ENCODE peak calls at places on chromosomes 13 and 19, in ten cellular contexts. W is GM23338; S is MCF 10A; A is activated CD4-positive, alpha-beta T cell treated with anti-CD3 and anti-CD28 coated beads for 48 hours; E is IMR-90; R is H54; O is stimulated activated CD4-positive, alpha-beta T cell treated with anti-CD3 and anti-CD28 coated beads, Interleukin-1b, Interleukin-23, amount 100 ng/mL, for 4 hours; L is thoracic aorta; G is fibroblast of the aortic adventitia; X is Ammon's horn. B is an unnamed sample.

GRCh38 chr19:18594096-18594823 is 5.7 kb downstream of the REX1BD start:
- DNase-seq in X (peak; percentile 59), W (peak; percentile 91), O (peak; percentile 73), E (peak; percentile 76), L (no peak), S (peak; percentile 73), G (peak; percentile 66), A (peak; percentile 82), R (no peak), B (peak; percentile 74)

GRCh38 chr19:10431943-10432735 is 11.8 kb downstream of the PDE4A start:
- DNase-seq in W (peak; percentile 60), A (peak; percentile 56), O (no peak), E (no peak), G (peak; percentile 27), L (no peak), S (no peak), X (no peak), R (no peak), B (peak; percentile 77)

GRCh38 chr19:30539981-30540380 is 167.8 kb downstream of the ZNF536 start:
- DNase-seq in W (no peak), O (no peak), A (no peak), R (no peak), X (no peak), S (no peak), L (no peak), G (no peak), E (no peak), B (no peak)

GRCh38 chr13:57437587-57437986 is 194.0 kb upstream of the PCDH17 start:
- DNase-seq in O (no peak), W (no peak), R (no peak), A (no peak), S (no peak), G (no peak), X (no peak), E (no peak), L (no peak), B (no peak)

GRCh38 chr13:101475536-101475935 is 23.1 kb downstream of the ITGBL1 start:
- DNase-seq in R (no peak), W (peak; percentile 56), L (no peak), S (no peak), E (no peak), G (no peak), X (no peak), O (no peak), A (no peak), B (no peak)

GRCh38 chr19:15170345-15170744 is 30.4 kb downstream of the NOTCH3 start:
- DNase-seq in A (no peak), X (no peak), R (no peak), W (peak; percentile 81), E (no peak), O (no peak), G (no peak), L (no peak), S (no peak), B (no peak)

GRCh38 chr13:111404746-111405145 is 84.3 kb downstream of the TEX29 start:
- DNase-seq in X (no peak), L (no peak), S (no peak), E (no peak), G (no peak), O (no peak), A (no peak), W (no peak), R (no peak), B (no peak)

GRCh38 chr13:83220241-83220640 is 662.0 kb downstream of the SLITRK1 start:
- DNase-seq in X (no peak), A (no peak), L (no peak), S (peak; percentile 52), R (no peak), E (peak; percentile 51), O (no peak), G (no peak), W (no peak), B (no peak)